ENCODE peak calls at places on chromosomes 16 and 17, in six cellular contexts. V is A549, C is mesenchymal stem cell, L is fibroblast of lung, Z is OCI-LY7, N is PC-3. Y is an unnamed sample.

GRCh38 chr17:28726912-28727726 is 1.1 kb upstream of the TLCD1 start:
- DNase-seq in V (peak; percentile 94), C (peak; percentile 95), L (peak; percentile 92), Z (peak; percentile 95), N (peak; percentile 93), Y (peak; percentile 96)

GRCh38 chr17:28335959-28336871 is 654 bp downstream of the TNFAIP1 start:
- DNase-seq in V (peak; percentile 77), C (peak; percentile 94), L (peak; percentile 71), Z (no peak), N (peak; percentile 70), Y (peak; percentile 92)

GRCh38 chr17:61862105-61862574 is 1.2 kb downstream of the BRIP1 start:
- DNase-seq in V (no peak), C (peak; percentile 12), L (peak; percentile 39), Z (peak; percentile 6), N (peak; percentile 81), Y (no peak)

GRCh38 chr17:80855968-80856862 is 135.4 kb upstream of the CHMP6 start:
- DNase-seq in V (peak; percentile 96), C (peak; percentile 100), L (peak; percentile 97), Z (no peak), N (peak; percentile 98), Y (peak; percentile 73)

GRCh38 chr17:80622170-80622466 is 77.5 kb downstream of the RPTOR start:
- DNase-seq in V (no peak), C (no peak), L (no peak), Z (no peak), N (no peak), Y (no peak)

GRCh38 chr16:1060416-1061340 is 11.9 kb upstream of the SSTR5 start:
- DNase-seq in V (no peak), C (no peak), L (no peak), Z (no peak), N (no peak), Y (no peak)

GRCh38 chr16:26019885-26020284 is 328.1 kb downstream of the HS3ST4 start:
- DNase-seq in V (no peak), C (no peak), L (no peak), Z (no peak), N (no peak), Y (no peak)

GRCh38 chr16:86292171-86292775 is 218.1 kb upstream of the FOXF1 start:
- DNase-seq in V (no peak), C (no peak), L (no peak), Z (no peak), N (no peak), Y (no peak)

GRCh38 chr16:85199069-85199725 is 86.9 kb upstream of the CIBAR2 start:
- DNase-seq in V (no peak), C (peak; percentile 77), L (no peak), Z (no peak), N (no peak), Y (no peak)

GRCh38 chr17:75611746-75612437 is 21.3 kb upstream of the SMIM5 start:
- DNase-seq in V (no peak), C (no peak), L (no peak), Z (no peak), N (peak; percentile 23), Y (no peak)

GRCh38 chr16:82651921-82652601 is 25.3 kb downstream of the CDH13 start:
- DNase-seq in V (no peak), C (peak; percentile 24), L (no peak), Z (peak; percentile 61), N (no peak), Y (peak; percentile 35)

GRCh38 chr16:13770436-13770835 is 149.5 kb upstream of the ERCC4 start:
- DNase-seq in V (no peak), C (no peak), L (no peak), Z (no peak), N (no peak), Y (no peak)

GRCh38 chr16:13767215-13767614 is 152.7 kb upstream of the ERCC4 start:
- DNase-seq in V (no peak), C (no peak), L (no peak), Z (peak; percentile 5), N (no peak), Y (peak; percentile 60)

GRCh38 chr16:13772782-13773181 is 147.2 kb upstream of the ERCC4 start:
- DNase-seq in V (no peak), C (no peak), L (no peak), Z (no peak), N (no peak), Y (no peak)
- H3K4me2 ChIP-seq in V (no peak overlapping the region), C (no peak overlapping the region), L (no peak overlapping the region), Z (no peak overlapping the region), N (no peak overlapping the region), Y (no peak overlapping the region)

DNA sequence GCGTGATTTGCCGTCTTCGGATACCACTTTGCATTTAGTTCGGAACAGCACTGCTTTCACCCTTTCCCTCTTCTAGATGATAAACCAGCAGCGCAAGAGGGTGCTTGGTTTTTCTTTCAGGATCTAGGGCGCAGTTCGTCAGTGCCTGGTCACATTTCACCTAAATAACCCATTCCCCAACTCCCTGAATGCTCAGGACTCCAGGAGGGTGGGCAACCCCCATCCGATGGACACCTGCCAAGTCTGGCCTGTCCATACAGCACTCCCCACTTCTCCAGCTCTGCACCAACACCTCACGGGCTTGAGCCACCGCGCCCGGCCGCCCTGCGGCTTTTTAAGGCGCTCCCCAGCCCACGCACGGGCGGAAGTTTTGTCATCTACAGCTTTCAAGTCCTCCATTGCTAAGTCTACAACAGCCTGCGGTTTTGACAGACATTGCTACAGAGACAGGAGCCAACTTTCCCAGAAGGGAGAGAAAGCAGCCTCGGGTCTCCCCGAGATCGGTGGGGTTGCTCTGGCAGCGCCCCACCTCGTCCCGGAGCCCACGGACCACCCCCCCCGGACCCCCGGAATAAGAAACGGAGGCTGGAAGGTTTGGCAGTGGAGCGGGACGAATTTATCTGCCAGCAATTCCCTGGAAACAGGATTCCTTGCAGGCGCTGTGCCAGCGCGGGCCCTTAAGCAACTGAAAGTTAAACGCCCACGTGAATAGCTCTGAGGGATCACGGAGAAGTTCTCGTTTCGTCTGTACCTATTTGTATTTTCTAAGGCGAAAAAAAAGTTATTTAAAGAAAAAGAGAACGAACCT is 38.6 kb upstream of the SLFN13 start:
- DNase-seq in V (peak; percentile 28), C (peak; percentile 35), L (peak; percentile 58), Z (no peak), N (no peak), Y (peak; percentile 25)
- H3K4me2 ChIP-seq in V (peak overlapping the region; percentile 83), C (peak overlapping the region; percentile 44), L (peak overlapping the region; percentile 97), Z (no peak overlapping the region), N (no peak overlapping the region), Y (peak overlapping the region; percentile 85)

DNA sequence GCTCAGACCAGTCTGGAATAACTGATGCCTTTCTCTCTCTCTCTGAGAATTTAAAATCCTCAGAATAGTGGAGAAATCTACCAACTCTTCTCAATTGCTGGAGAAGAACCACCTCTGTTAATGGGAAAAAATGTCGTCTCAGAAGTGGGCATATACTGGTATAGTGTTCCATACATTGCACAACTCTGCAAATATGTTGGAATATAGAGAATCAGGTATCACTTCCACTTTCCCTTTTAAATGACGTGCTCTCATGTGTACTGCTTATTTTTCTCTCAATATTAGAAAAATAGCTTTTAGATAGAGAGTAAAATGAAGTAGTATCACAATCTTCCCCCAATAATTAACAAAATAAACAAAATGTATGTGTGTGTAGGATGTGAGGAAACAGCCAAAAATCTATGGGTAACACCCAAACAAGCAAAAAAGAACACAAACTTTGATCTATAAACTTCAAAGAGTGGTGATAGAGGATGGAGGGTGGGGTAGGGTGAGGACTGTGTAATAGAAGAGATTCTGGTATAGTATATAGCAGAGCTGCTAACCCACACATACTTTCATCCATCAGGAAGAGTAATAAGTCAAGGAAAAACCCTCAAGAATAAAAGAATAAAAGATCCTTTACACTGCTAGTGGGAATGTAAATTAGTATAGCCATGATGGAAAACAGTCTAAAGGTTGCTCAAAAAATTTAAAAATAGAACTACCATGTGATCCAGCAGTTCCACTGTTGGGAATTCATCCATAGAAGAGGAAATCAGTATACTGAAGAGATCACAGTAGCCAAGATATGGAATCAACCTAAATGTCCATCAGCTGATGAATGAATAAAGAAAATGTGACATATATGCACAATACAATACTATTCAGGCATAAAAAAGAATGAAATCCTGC is 46.9 kb downstream of the NFATC3 start:
- DNase-seq in V (no peak), C (no peak), L (no peak), Z (no peak), N (no peak), Y (no peak)
- H3K4me2 ChIP-seq in V (no peak overlapping the region), C (no peak overlapping the region), L (no peak overlapping the region), Z (no peak overlapping the region), N (no peak overlapping the region), Y (no peak overlapping the region)

GRCh38 chr17:65604070-65604469 is 42.6 kb upstream of the AXIN2 start:
- DNase-seq in V (no peak), C (no peak), L (no peak), Z (no peak), N (peak; percentile 68), Y (no peak)
- H3K4me2 ChIP-seq in V (no peak overlapping the region), C (no peak overlapping the region), L (no peak overlapping the region), Z (no peak overlapping the region), N (no peak overlapping the region), Y (no peak overlapping the region)

DNA sequence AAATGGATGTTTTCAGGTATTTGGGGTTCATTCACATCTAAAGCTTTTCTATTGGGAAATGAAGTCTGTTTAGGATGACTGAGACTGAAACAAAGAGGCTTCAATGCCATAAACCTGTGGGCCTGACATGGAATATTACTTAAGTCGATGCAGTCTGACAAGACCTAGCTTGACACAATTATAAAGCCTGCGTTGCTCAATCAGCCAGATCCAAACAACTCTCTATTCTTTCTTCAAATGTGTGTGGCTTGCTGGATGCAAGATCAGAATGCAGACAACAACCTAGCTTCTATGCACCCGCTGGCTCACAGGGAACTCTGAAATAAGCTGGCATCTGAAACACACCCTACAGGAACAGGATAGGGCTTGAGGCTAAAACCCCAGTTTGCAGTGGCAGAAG is 40.0 kb downstream of the RFFL start:
- DNase-seq in V (no peak), C (peak; percentile 32), L (no peak), Z (no peak), N (no peak), Y (no peak)
- H3K4me2 ChIP-seq in V (peak overlapping the region; percentile 46), C (no peak overlapping the region), L (no peak overlapping the region), Z (no peak overlapping the region), N (no peak overlapping the region), Y (no peak overlapping the region)

GRCh38 chr17:19370493-19370960 is 7.8 kb upstream of the MAPK7 start:
- DNase-seq in V (no peak), C (no peak), L (no peak), Z (no peak), N (no peak), Y (no peak)
- H3K4me2 ChIP-seq in V (no peak overlapping the region), C (no peak overlapping the region), L (no peak overlapping the region), Z (no peak overlapping the region), N (no peak overlapping the region), Y (no peak overlapping the region)

GRCh38 chr17:18326572-18326971 is 11.5 kb downstream of the SMCR8 start:
- DNase-seq in V (no peak), C (no peak), L (no peak), Z (no peak), N (no peak), Y (no peak)
- H3K4me2 ChIP-seq in V (no peak overlapping the region), C (no peak overlapping the region), L (no peak overlapping the region), Z (no peak overlapping the region), N (no peak overlapping the region), Y (no peak overlapping the region)